ENCODE peak calls at places on chromosomes 1 and 21, in five cellular contexts. R is PC-3, O is lower leg skin, Z is GM12865, M is NCI-H345. W is an unnamed sample.

GRCh38 chr1:219347843-219348475 is 174.3 kb downstream of the LYPLAL1 start:
- DNase-seq in R (no peak), Z (no peak), M (no peak), O (peak; percentile 84), W (no peak)

GRCh38 chr1:73839922-73840321 is 358.1 kb downstream of the LRRIQ3 start:
- DNase-seq in Z (peak; percentile 44), R (peak; percentile 48), O (no peak), M (no peak), W (no peak)

GRCh38 chr21:41459884-41460534 is 34.0 kb downstream of the MX1 start:
- DNase-seq in R (no peak), Z (peak; percentile 51), O (no peak), M (no peak), W (no peak)

GRCh38 chr1:167454929-167455785 is 63.2 kb downstream of the CD247 start:
- DNase-seq in R (peak; percentile 61), M (peak; percentile 59), O (peak; percentile 94), Z (peak; percentile 73), W (no peak)

GRCh38 chr1:40691538-40692428 is at the start of gene NFYC:
- DNase-seq in Z (peak; percentile 99), O (peak; percentile 99), M (peak; percentile 99), R (peak; percentile 99), W (peak; percentile 81)

GRCh38 chr1:25799758-25800537 is at the start of gene SELENON:
- DNase-seq in R (peak; percentile 39), O (peak; percentile 93), M (peak; percentile 52), Z (no peak), W (no peak)

GRCh38 chr1:218384576-218384975 is 39.4 kb downstream of the TGFB2 start:
- DNase-seq in M (peak; percentile 68), R (peak; percentile 84), Z (no peak), O (no peak), W (no peak)

GRCh38 chr1:59116920-59117542 is 179.9 kb upstream of the FGGY start:
- DNase-seq in O (no peak), Z (no peak), R (peak; percentile 44), M (no peak), W (no peak)

GRCh38 chr1:14970115-14970798 is 183.3 kb upstream of the TMEM51 start:
- DNase-seq in R (peak; percentile 70), O (peak; percentile 95), M (no peak), Z (peak; percentile 48), W (peak; percentile 48)

GRCh38 chr1:170162385-170163226 is 16.8 kb downstream of the NTMT2 start:
- DNase-seq in Z (no peak), M (no peak), R (peak; percentile 23), O (peak; percentile 73), W (no peak)

GRCh38 chr1:83920320-83920719 is 78.6 kb downstream of the TTLL7 start:
- DNase-seq in R (no peak), O (no peak), Z (no peak), M (no peak), W (no peak)

GRCh38 chr1:23383547-23384311 is 14.1 kb upstream of the ZNF436 start:
- DNase-seq in O (no peak), Z (no peak), M (no peak), R (no peak), W (no peak)

GRCh38 chr1:38690790-38691189 is 168.8 kb downstream of the RRAGC start:
- DNase-seq in M (no peak), R (no peak), Z (no peak), O (no peak), W (no peak)

GRCh38 chr1:17617787-17618557 is 78.5 kb downstream of the ARHGEF10L start:
- DNase-seq in Z (no peak), R (peak; percentile 23), O (no peak), M (no peak), W (no peak)

GRCh38 chr1:182147136-182147815 is 85.8 kb upstream of the ZNF648 start:
- DNase-seq in R (no peak), M (no peak), Z (peak; percentile 90), O (no peak), W (no peak)